ENCODE peak calls at places on chromosomes 16 and 17, in seven cellular contexts. One of them, this sample, is unnamed.
A peak's percentile ranks its signal among the peaks of the same experiment; 100 is the strongest.

GRCh38 chr17:38669520-38669919 is 5.2 kb downstream of the EPOP start:
- DNase-seq in ureter: no peak
- DNase-seq in stimulated activated CD8-positive, alpha-beta memory T cell treated with anti-CD3 and anti-CD28 coated beads, Interleukin-7, amount 100 ng/mL, for 1 hour: no peak
- DNase-seq in midbrain: no peak
- DNase-seq in neural crest cell: no peak
- DNase-seq in NCI-H1105: no peak
- DNase-seq in NCI-H82: no peak
- DNase-seq in this sample: no peak

GRCh38 chr16:84816023-84816422 is 3.8 kb upstream of the CRISPLD2 start:
- DNase-seq in ureter: no peak
- DNase-seq in stimulated activated CD8-positive, alpha-beta memory T cell treated with anti-CD3 and anti-CD28 coated beads, Interleukin-7, amount 100 ng/mL, for 1 hour: no peak
- DNase-seq in midbrain: no peak
- DNase-seq in neural crest cell: no peak
- DNase-seq in NCI-H1105: no peak
- DNase-seq in NCI-H82: no peak
- DNase-seq in this sample: no peak

GRCh38 chr16:73010150-73010676 is 37.7 kb downstream of the ZFHX3 start:
- DNase-seq in ureter: no peak
- DNase-seq in stimulated activated CD8-positive, alpha-beta memory T cell treated with anti-CD3 and anti-CD28 coated beads, Interleukin-7, amount 100 ng/mL, for 1 hour: no peak
- DNase-seq in midbrain: no peak
- DNase-seq in neural crest cell: no peak
- DNase-seq in NCI-H1105: no peak
- DNase-seq in NCI-H82: peak; percentile 4
- DNase-seq in this sample: no peak

GRCh38 chr17:41382396-41382795 is 290 bp upstream of the KRT34 start:
- DNase-seq in ureter: no peak
- DNase-seq in stimulated activated CD8-positive, alpha-beta memory T cell treated with anti-CD3 and anti-CD28 coated beads, Interleukin-7, amount 100 ng/mL, for 1 hour: no peak
- DNase-seq in midbrain: no peak
- DNase-seq in neural crest cell: no peak
- DNase-seq in NCI-H1105: no peak
- DNase-seq in NCI-H82: no peak
- DNase-seq in this sample: no peak

GRCh38 chr17:17186551-17187505 is 19.3 kb downstream of the PLD6 start:
- DNase-seq in ureter: no peak
- DNase-seq in stimulated activated CD8-positive, alpha-beta memory T cell treated with anti-CD3 and anti-CD28 coated beads, Interleukin-7, amount 100 ng/mL, for 1 hour: no peak
- DNase-seq in midbrain: no peak
- DNase-seq in neural crest cell: no peak
- DNase-seq in NCI-H1105: no peak
- DNase-seq in NCI-H82: no peak
- DNase-seq in this sample: no peak

GRCh38 chr17:35821308-35821707 is 12.0 kb downstream of the TAF15 start:
- DNase-seq in ureter: no peak
- DNase-seq in stimulated activated CD8-positive, alpha-beta memory T cell treated with anti-CD3 and anti-CD28 coated beads, Interleukin-7, amount 100 ng/mL, for 1 hour: no peak
- DNase-seq in midbrain: no peak
- DNase-seq in neural crest cell: no peak
- DNase-seq in NCI-H1105: no peak
- DNase-seq in NCI-H82: no peak
- DNase-seq in this sample: no peak

GRCh38 chr17:35167666-35168065 is 20.0 kb downstream of the UNC45B start:
- DNase-seq in ureter: no peak
- DNase-seq in stimulated activated CD8-positive, alpha-beta memory T cell treated with anti-CD3 and anti-CD28 coated beads, Interleukin-7, amount 100 ng/mL, for 1 hour: no peak
- DNase-seq in midbrain: no peak
- DNase-seq in neural crest cell: no peak
- DNase-seq in NCI-H1105: no peak
- DNase-seq in NCI-H82: no peak
- DNase-seq in this sample: no peak

GRCh38 chr16:77812856-77813523 is 24.6 kb downstream of the VAT1L start:
- DNase-seq in ureter: no peak
- DNase-seq in stimulated activated CD8-positive, alpha-beta memory T cell treated with anti-CD3 and anti-CD28 coated beads, Interleukin-7, amount 100 ng/mL, for 1 hour: no peak
- DNase-seq in midbrain: no peak
- DNase-seq in neural crest cell: no peak
- DNase-seq in NCI-H1105: no peak
- DNase-seq in NCI-H82: no peak
- DNase-seq in this sample: no peak

GRCh38 chr16:85916141-85916890 is 17.4 kb downstream of the IRF8 start:
- DNase-seq in ureter: peak; percentile 59
- DNase-seq in stimulated activated CD8-positive, alpha-beta memory T cell treated with anti-CD3 and anti-CD28 coated beads, Interleukin-7, amount 100 ng/mL, for 1 hour: no peak
- DNase-seq in midbrain: no peak
- DNase-seq in neural crest cell: no peak
- DNase-seq in NCI-H1105: no peak
- DNase-seq in NCI-H82: no peak
- DNase-seq in this sample: no peak

GRCh38 chr17:512311-512710 is 159.7 kb upstream of the RPH3AL start:
- DNase-seq in ureter: no peak
- DNase-seq in stimulated activated CD8-positive, alpha-beta memory T cell treated with anti-CD3 and anti-CD28 coated beads, Interleukin-7, amount 100 ng/mL, for 1 hour: no peak
- DNase-seq in midbrain: no peak
- DNase-seq in neural crest cell: no peak
- DNase-seq in NCI-H1105: no peak
- DNase-seq in NCI-H82: no peak
- DNase-seq in this sample: no peak

GRCh38 chr17:60356947-60357346 is 35.0 kb downstream of the USP32 start:
- DNase-seq in ureter: no peak
- DNase-seq in stimulated activated CD8-positive, alpha-beta memory T cell treated with anti-CD3 and anti-CD28 coated beads, Interleukin-7, amount 100 ng/mL, for 1 hour: no peak
- DNase-seq in midbrain: no peak
- DNase-seq in neural crest cell: no peak
- DNase-seq in NCI-H1105: no peak
- DNase-seq in NCI-H82: no peak
- DNase-seq in this sample: no peak

GRCh38 chr17:29010129-29010528 is 4.3 kb upstream of the SEZ6 start:
- DNase-seq in ureter: no peak
- DNase-seq in stimulated activated CD8-positive, alpha-beta memory T cell treated with anti-CD3 and anti-CD28 coated beads, Interleukin-7, amount 100 ng/mL, for 1 hour: no peak
- DNase-seq in midbrain: no peak
- DNase-seq in neural crest cell: no peak
- DNase-seq in NCI-H1105: no peak
- DNase-seq in NCI-H82: no peak
- DNase-seq in this sample: no peak

GRCh38 chr17:83142619-83143018 is 63.2 kb downstream of the METRNL start:
- DNase-seq in ureter: no peak
- DNase-seq in stimulated activated CD8-positive, alpha-beta memory T cell treated with anti-CD3 and anti-CD28 coated beads, Interleukin-7, amount 100 ng/mL, for 1 hour: no peak
- DNase-seq in midbrain: no peak
- DNase-seq in neural crest cell: no peak
- DNase-seq in NCI-H1105: no peak
- DNase-seq in NCI-H82: no peak
- DNase-seq in this sample: no peak

GRCh38 chr17:50056217-50056960 is 479 bp downstream of the ITGA3 start:
- DNase-seq in ureter: peak; percentile 73
- DNase-seq in stimulated activated CD8-positive, alpha-beta memory T cell treated with anti-CD3 and anti-CD28 coated beads, Interleukin-7, amount 100 ng/mL, for 1 hour: peak; percentile 21
- DNase-seq in midbrain: no peak
- DNase-seq in neural crest cell: peak; percentile 61
- DNase-seq in NCI-H1105: peak; percentile 65
- DNase-seq in NCI-H82: peak; percentile 80
- DNase-seq in this sample: peak; percentile 91

GRCh38 chr17:39612935-39613465 is 5.3 kb upstream of the NEUROD2 start:
- DNase-seq in ureter: no peak
- DNase-seq in stimulated activated CD8-positive, alpha-beta memory T cell treated with anti-CD3 and anti-CD28 coated beads, Interleukin-7, amount 100 ng/mL, for 1 hour: no peak
- DNase-seq in midbrain: no peak
- DNase-seq in neural crest cell: no peak
- DNase-seq in NCI-H1105: no peak
- DNase-seq in NCI-H82: no peak
- DNase-seq in this sample: no peak